ENCODE peak calls at places on chromosome 3, in seven cellular contexts. A, M, B, I, H, C and T are unnamed samples.

GRCh38 chr3:15610083-15610482 is 8.5 kb downstream of the BTD start:
- DNase-seq in M (no peak), B (no peak), A (peak), C (peak), H (no peak), I (no peak), T (peak)

GRCh38 chr3:112774293-112774926 is 72.3 kb downstream of the CD200R1L start:
- DNase-seq in B (no peak), I (no peak), C (peak), M (no peak), H (no peak), A (no peak), T (peak)

GRCh38 chr3:131231710-131232348 is 149.7 kb upstream of the NUDT16 start:
- DNase-seq in H (no peak), B (no peak), A (no peak), M (no peak), I (no peak), C (peak), T (peak)

GRCh38 chr3:157398598-157398997 is 38.1 kb upstream of the PTX3 start:
- DNase-seq in I (no peak), C (no peak), B (no peak), H (no peak), M (no peak), A (no peak), T (no peak)

GRCh38 chr3:100254168-100254777 is 6.5 kb upstream of the TBC1D23 start:
- DNase-seq in I (peak), M (peak), B (peak), C (peak), A (peak), H (peak), T (peak)

GRCh38 chr3:58994746-58995330 is 55.0 kb downstream of the CFAP20DC start:
- DNase-seq in B (peak), H (peak), C (peak), M (peak), I (peak), A (no peak), T (peak)

GRCh38 chr3:126828306-126828705 is 124.3 kb downstream of the CHCHD6 start:
- DNase-seq in H (no peak), C (no peak), I (no peak), M (no peak), A (peak), B (no peak), T (no peak)

GRCh38 chr3:120637836-120638559 is 41.9 kb downstream of the NDUFB4 start:
- DNase-seq in A (no peak), I (no peak), B (no peak), H (no peak), M (no peak), C (peak), T (peak)

GRCh38 chr3:15982667-15983145 is 184.9 kb upstream of the ANKRD28 start:
- DNase-seq in M (no peak), C (peak), B (no peak), A (peak), I (no peak), H (no peak), T (peak)

GRCh38 chr3:175226444-175226843 is 367.3 kb downstream of the NAALADL2 start:
- DNase-seq in H (no peak), B (no peak), A (no peak), C (no peak), M (no peak), I (no peak), T (no peak)

GRCh38 chr3:111723293-111723963 is 128.3 kb upstream of the ZBED2 start:
- DNase-seq in A (no peak), C (peak), B (no peak), H (no peak), I (no peak), M (no peak), T (no peak)

GRCh38 chr3:126102011-126102410 is 18.1 kb upstream of the SLC41A3 start:
- DNase-seq in A (no peak), H (no peak), I (no peak), B (no peak), M (peak), C (no peak), T (no peak)

GRCh38 chr3:192915724-192916123 is 1.9 kb downstream of the MB21D2 start:
- DNase-seq in B (no peak), A (no peak), C (peak), M (no peak), I (no peak), H (no peak), T (peak)

GRCh38 chr3:97687734-97688133 is 76.8 kb upstream of the ARL6 start:
- DNase-seq in I (no peak), H (peak), M (peak), A (no peak), C (peak), B (peak), T (peak)

GRCh38 chr3:194910414-194910979 is 224.8 kb downstream of the FAM43A start:
- DNase-seq in M (no peak), A (no peak), H (no peak), B (no peak), I (no peak), C (no peak), T (no peak)

GRCh38 chr3:119084371-119085069 is 49.9 kb upstream of the IGSF11 start:
- DNase-seq in A (no peak), C (peak), H (no peak), M (peak), B (no peak), I (no peak), T (peak)

GRCh38 chr3:78604328-78604727 is 1163.5 kb downstream of the ROBO1 start:
- DNase-seq in M (no peak), B (no peak), A (no peak), I (no peak), C (peak), H (no peak), T (peak)

GRCh38 chr3:107068980-107069379 is 308.3 kb upstream of the CCDC54 start:
- DNase-seq in H (no peak), C (peak), M (no peak), I (no peak), B (no peak), A (no peak), T (peak)

GRCh38 chr3:72336821-72337479 is 511.3 kb downstream of the SHQ1 start:
- DNase-seq in C (peak), A (peak), H (peak), M (peak), I (peak), B (peak), T (peak)

GRCh38 chr3:14262212-14262611 is 83.6 kb downstream of the LSM3 start:
- DNase-seq in M (no peak), A (no peak), C (no peak), I (no peak), H (no peak), B (no peak), T (no peak)

GRCh38 chr3:196792771-196793170 is 53.1 kb downstream of the PAK2 start:
- DNase-seq in M (peak), A (no peak), B (no peak), C (peak), I (no peak), H (no peak), T (peak)

GRCh38 chr3:105700575-105700974 is 168.2 kb downstream of the CBLB start:
- DNase-seq in C (no peak), H (no peak), I (no peak), M (no peak), B (no peak), A (no peak), T (no peak)

GRCh38 chr3:187919990-187920389 is 174.7 kb upstream of the BCL6 start:
- DNase-seq in I (no peak), A (no peak), M (no peak), B (no peak), C (peak), H (no peak), T (peak)

GRCh38 chr3:72199530-72199929 is 414.6 kb upstream of the PROK2 start:
- DNase-seq in B (no peak), M (no peak), I (no peak), A (no peak), C (no peak), H (no peak), T (no peak)